ENCODE peak calls at places on chromosomes 2 and 18, in five cellular contexts. L is activated T-cell treated with anti-CD3 and anti-CD28 coated beads, Interleukin-2, amount 50 U/mL, for 1 hour; K is hepatocyte; D is omental fat pad; W is NCI-H2081. Z is an unnamed sample.

GRCh38 chr2:219182331-219183150 is 4.5 kb downstream of the RETREG2 start:
- DNase-seq in D (no peak), W (no peak), K (no peak), L (no peak), Z (no peak)

GRCh38 chr18:30991397-30991796 is 51.1 kb downstream of the DSC3 start:
- DNase-seq in K (no peak), W (no peak), D (no peak), L (no peak), Z (no peak)

GRCh38 chr2:28378679-28379392 is 13.8 kb upstream of the FOSL2 start:
- DNase-seq in K (no peak), L (no peak), W (no peak), D (no peak), Z (peak)

GRCh38 chr18:24014986-24015896 is 687 bp downstream of the TTC39C start:
- DNase-seq in L (peak), W (peak), D (no peak), K (peak), Z (peak)

GRCh38 chr18:33673689-33674088 is 95.7 kb downstream of the ASXL3 start:
- DNase-seq in L (no peak), K (no peak), D (no peak), W (no peak), Z (no peak)

GRCh38 chr2:188628989-188629889 is 337.6 kb downstream of the GULP1 start:
- DNase-seq in L (no peak), K (peak), D (no peak), W (no peak), Z (no peak)

GRCh38 chr2:190408538-190409271 is 550 bp downstream of the MFSD6 start:
- DNase-seq in L (peak), W (peak), D (no peak), K (peak), Z (no peak)

GRCh38 chr18:21181763-21182162 is 60.3 kb upstream of the GREB1L start:
- DNase-seq in L (no peak), K (no peak), D (no peak), W (no peak), Z (no peak)

GRCh38 chr2:33810046-33810835 is 211.1 kb upstream of the FAM98A start:
- DNase-seq in K (peak), D (no peak), W (no peak), L (no peak), Z (peak)

GRCh38 chr2:187994464-187995331 is 297.0 kb upstream of the GULP1 start:
- DNase-seq in D (no peak), K (peak), W (no peak), L (no peak), Z (peak)

GRCh38 chr2:241136191-241136590 is 13.1 kb downstream of the PASK start:
- DNase-seq in W (no peak), D (no peak), K (no peak), L (no peak), Z (no peak)

GRCh38 chr2:170847716-170848115 is 31.0 kb downstream of the GAD1 start:
- DNase-seq in L (no peak), D (no peak), K (no peak), W (no peak), Z (no peak)

GRCh38 chr18:34339155-34339554 is 114.4 kb upstream of the NOL4 start:
- DNase-seq in L (no peak), K (no peak), W (peak), D (no peak), Z (no peak)

GRCh38 chr2:79860233-79861058 is 347.6 kb downstream of the CTNNA2 start:
- DNase-seq in K (peak), W (peak), D (no peak), L (no peak), Z (no peak)

GRCh38 chr2:20198796-20199361 is 26.1 kb downstream of the SDC1 start:
- DNase-seq in L (no peak), K (no peak), W (no peak), D (no peak), Z (no peak)

GRCh38 chr2:189424956-189425355 is 16.3 kb upstream of the WDR75 start:
- DNase-seq in W (no peak), K (no peak), L (no peak), D (no peak), Z (no peak)

GRCh38 chr2:105388971-105389381 is 9.9 kb downstream of the FHL2 start:
- DNase-seq in W (no peak), D (no peak), K (no peak), L (no peak), Z (no peak)

GRCh38 chr18:50424877-50425690 is 50.2 kb downstream of the SKA1 start:
- DNase-seq in W (no peak), L (no peak), K (peak), D (no peak), Z (no peak)

GRCh38 chr2:171553858-171554257 is 31.6 kb downstream of the CYBRD1 start:
- DNase-seq in L (no peak), D (no peak), K (no peak), W (peak), Z (no peak)